ENCODE peak calls at places on chromosomes 13 and 19, in six cellular contexts. M, D, N, F, Z and V are unnamed samples.

GRCh38 chr13:71117920-71118319 is 749.1 kb downstream of the DACH1 start:
- DNase-seq in M (no peak), D (no peak), N (no peak), F (no peak), Z (no peak), V (no peak)

GRCh38 chr13:44311011-44311481 is 62.6 kb upstream of the SERP2 start:
- DNase-seq in M (peak; percentile 52), D (peak; percentile 52), N (no peak), F (no peak), Z (no peak), V (no peak)

GRCh38 chr13:65892859-65893258 is 1337.3 kb downstream of the PCDH9 start:
- DNase-seq in M (no peak), D (peak; percentile 7), N (no peak), F (no peak), Z (no peak), V (no peak)

GRCh38 chr13:38382946-38383345 is 33.3 kb downstream of the UFM1 start:
- DNase-seq in M (no peak), D (no peak), N (no peak), F (no peak), Z (no peak), V (no peak)

GRCh38 chr13:106034201-106034600 is 501.3 kb downstream of the EFNB2 start:
- DNase-seq in M (no peak), D (no peak), N (no peak), F (no peak), Z (no peak), V (no peak)

GRCh38 chr19:3881272-3882040 is 971 bp downstream of the ATCAY start:
- DNase-seq in M (no peak), D (no peak), N (peak; percentile 52), F (peak; percentile 81), Z (peak; percentile 73), V (no peak)

GRCh38 chr13:98457053-98457452 is 119.9 kb downstream of the STK24 start:
- DNase-seq in M (no peak), D (no peak), N (no peak), F (no peak), Z (no peak), V (no peak)

GRCh38 chr13:43390101-43390500 is 366.7 kb downstream of the DNAJC15 start:
- DNase-seq in M (peak; percentile 94), D (peak; percentile 68), N (no peak), F (no peak), Z (no peak), V (no peak)

GRCh38 chr19:49837009-49837310 is 14.0 kb upstream of the PTOV1 start:
- DNase-seq in M (no peak), D (no peak), N (no peak), F (no peak), Z (no peak), V (no peak)

GRCh38 chr13:80340643-80341097 is 256 bp downstream of the SPRY2 start:
- DNase-seq in M (peak; percentile 76), D (peak; percentile 70), N (no peak), F (no peak), Z (no peak), V (no peak)
- H3K27ac ChIP-seq in M (peak overlapping the region; percentile 85), D (peak overlapping the region; percentile 84), N (peak overlapping the region; percentile 98), F (peak overlapping the region; percentile 95), Z (peak overlapping the region; percentile 99), V (peak overlapping the region; percentile 98)

DNA sequence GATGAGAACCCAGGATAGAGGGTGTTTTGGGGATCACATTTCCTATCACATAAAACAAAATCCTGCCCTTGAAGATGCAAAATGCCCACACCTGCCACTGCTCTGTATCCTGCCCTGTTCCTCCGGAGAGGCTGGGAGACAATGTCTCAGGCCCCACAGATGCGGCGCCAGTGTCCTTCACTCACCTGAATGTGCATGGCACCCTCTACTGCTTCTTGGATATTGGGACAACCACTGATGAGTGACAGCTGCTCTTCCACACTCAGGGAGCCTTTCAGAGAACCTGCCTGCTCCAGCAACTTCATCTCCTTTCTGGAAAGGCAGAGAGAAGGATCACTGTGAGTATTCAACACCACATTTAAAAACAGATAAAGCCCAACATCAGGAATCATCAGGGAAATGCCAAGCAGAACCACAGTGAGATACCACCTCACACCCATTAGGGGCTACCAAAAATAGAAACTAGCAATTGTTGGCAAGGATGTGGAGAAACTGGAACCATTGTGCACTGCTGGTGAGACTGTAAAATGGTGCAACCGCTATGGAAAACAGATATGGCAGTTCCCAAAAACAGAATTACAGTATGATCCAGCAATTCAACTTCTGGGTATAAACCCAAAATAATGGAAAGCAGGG is 36.4 kb downstream of the CRYL1 start:
- DNase-seq in M (peak; percentile 68), D (peak; percentile 62), N (no peak), F (no peak), Z (peak; percentile 47), V (no peak)
- TF ChIP-seq CTCF in M (peak; percentile 32), D (peak; percentile 81), N (no peak), F (no peak), Z (no peak), V (no peak)

GRCh38 chr19:29287061-29287460 is 74.1 kb upstream of the UQCRFS1 start:
- DNase-seq in M (no peak), D (no peak), N (no peak), F (peak; percentile 47), Z (no peak), V (no peak)
- H3K9ac ChIP-seq in M (no peak overlapping the region), D (no peak overlapping the region), N (no peak overlapping the region), F (no peak overlapping the region), Z (no peak overlapping the region), V (no peak overlapping the region)

GRCh38 chr19:10646781-10647180 is 7.4 kb upstream of the ILF3 start:
- DNase-seq in M (no peak), D (no peak), N (no peak), F (no peak), Z (no peak), V (no peak)

GRCh38 chr19:10642473-10642872 is 11.7 kb upstream of the ILF3 start:
- DNase-seq in M (no peak), D (no peak), N (no peak), F (peak; percentile 20), Z (no peak), V (no peak)

GRCh38 chr19:10643166-10643967 is 10.8 kb upstream of the ILF3 start:
- DNase-seq in M (no peak), D (no peak), N (no peak), F (peak; percentile 15), Z (no peak), V (no peak)

GRCh38 chr19:10643968-10644290 is 10.2 kb upstream of the ILF3 start:
- DNase-seq in M (no peak), D (no peak), N (no peak), F (peak; percentile 57), Z (peak; percentile 58), V (no peak)

DNA sequence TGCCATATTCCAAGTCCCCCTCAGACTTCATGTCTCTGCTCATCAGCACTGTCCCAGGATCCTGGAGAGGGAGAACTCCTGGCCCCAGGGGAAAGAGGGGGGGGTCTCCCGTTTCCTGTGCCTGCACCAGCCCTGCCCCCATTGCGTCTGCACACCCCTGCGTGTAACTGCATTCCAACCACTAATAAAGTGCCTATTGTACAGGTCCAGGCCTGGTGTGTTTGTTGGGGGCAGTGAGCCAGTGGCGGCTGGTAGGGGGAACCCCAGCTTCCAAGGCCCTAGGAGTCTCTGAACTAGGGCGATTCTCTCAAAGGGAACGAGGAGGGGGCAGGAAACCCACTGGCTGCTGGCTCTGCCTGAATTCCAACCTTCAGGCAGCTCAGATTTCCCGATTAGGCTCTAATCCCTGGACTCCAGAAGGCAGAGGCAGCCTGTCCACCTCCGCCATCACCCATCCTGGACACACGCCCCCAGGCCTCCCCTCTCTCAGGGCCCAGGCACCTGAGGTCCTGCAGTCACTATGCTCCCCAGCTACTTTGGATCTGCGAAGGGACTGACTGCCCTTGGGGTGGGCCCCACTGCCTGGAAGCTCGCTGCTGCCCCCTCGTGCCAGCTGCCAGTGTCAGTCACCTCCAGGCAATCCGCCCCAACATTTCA is 9.7 kb upstream of the ILF3 start:
- DNase-seq in M (peak; percentile 72), D (peak; percentile 69), N (peak; percentile 92), F (peak; percentile 93), Z (peak; percentile 95), V (peak; percentile 87)
- H3K27ac ChIP-seq in M (no peak overlapping the region), D (no peak overlapping the region), N (peak overlapping the region; percentile 87), F (peak overlapping the region; percentile 26), Z (peak overlapping the region; percentile 45), V (no peak overlapping the region)

GRCh38 chr13:26562538-26562890 is 5.0 kb downstream of the WASF3 start:
- DNase-seq in M (no peak), D (peak; percentile 28), N (no peak), F (peak; percentile 80), Z (no peak), V (no peak)
- TF ChIP-seq CTCF in M (no peak), D (no peak), N (no peak), F (no peak), Z (no peak), V (no peak)